ENCODE peak calls at places on chromosomes 3 and 15, in eight cellular contexts. F, O, P, G, H, L, S and W are unnamed samples.

GRCh38 chr15:82768414-82769081 is 37.3 kb downstream of the FSD2 start:
- DNase-seq in F (no peak), O (no peak), P (no peak), G (no peak), H (no peak), L (no peak), S (peak), W (no peak)

GRCh38 chr3:23004971-23005370 is 198.2 kb upstream of the UBE2E2 start:
- DNase-seq in F (no peak), O (no peak), P (no peak), G (no peak), H (no peak), L (peak), S (peak), W (no peak)

GRCh38 chr15:101664303-101664913 is 12.2 kb upstream of the TM2D3 start:
- DNase-seq in F (no peak), O (no peak), P (no peak), G (peak), H (no peak), L (no peak), S (no peak), W (no peak)

GRCh38 chr15:91136386-91136923 is 36.4 kb downstream of the SV2B start:
- DNase-seq in F (no peak), O (no peak), P (no peak), G (no peak), H (no peak), L (no peak), S (no peak), W (no peak)

GRCh38 chr3:30952786-30953185 is 58.3 kb upstream of the GADL1 start:
- DNase-seq in F (no peak), O (no peak), P (no peak), G (no peak), H (no peak), L (peak), S (no peak), W (no peak)

GRCh38 chr3:11637901-11638668 is 5.6 kb downstream of the VGLL4 start:
- DNase-seq in F (no peak), O (no peak), P (no peak), G (no peak), H (no peak), L (peak), S (peak), W (no peak)

GRCh38 chr3:82461049-82461889 is 699.8 kb upstream of the GBE1 start:
- DNase-seq in F (no peak), O (no peak), P (no peak), G (no peak), H (no peak), L (no peak), S (no peak), W (no peak)

GRCh38 chr3:175432338-175433025 is 573.3 kb downstream of the NAALADL2 start:
- DNase-seq in F (peak), O (peak), P (no peak), G (no peak), H (no peak), L (peak), S (peak), W (no peak)

GRCh38 chr15:78057803-78058202 is 19.7 kb downstream of the TBC1D2B start:
- DNase-seq in F (no peak), O (no peak), P (no peak), G (no peak), H (no peak), L (no peak), S (no peak), W (no peak)